ENCODE peak calls at places on chromosomes 5 and 9, in five cellular contexts. J is adrenal gland, L is SJCRH30, Y is A549, E is ascending aorta. C is an unnamed sample.

GRCh38 chr9:86413966-86414880 is 60.0 kb upstream of the TUT7 start:
- DNase-seq in J (no peak), L (no peak), Y (peak; percentile 43), E (no peak), C (peak; percentile 26)

GRCh38 chr9:114203410-114204140 is 48.2 kb downstream of the COL27A1 start:
- DNase-seq in J (no peak), L (no peak), Y (no peak), E (no peak), C (no peak)

GRCh38 chr5:177466861-177467260 is 6.6 kb downstream of the DBN1 start:
- DNase-seq in J (no peak), L (no peak), Y (no peak), E (no peak), C (no peak)

GRCh38 chr5:72363146-72363802 is 43.1 kb downstream of the PTCD2 start:
- DNase-seq in J (no peak), L (peak; percentile 44), Y (peak; percentile 63), E (no peak), C (peak; percentile 76)

GRCh38 chr5:106610041-106610440 is 1060.7 kb downstream of the EFNA5 start:
- DNase-seq in J (no peak), L (no peak), Y (no peak), E (no peak), C (no peak)

GRCh38 chr9:25557645-25558300 is 120.5 kb downstream of the TUSC1 start:
- DNase-seq in J (no peak), L (no peak), Y (no peak), E (no peak), C (no peak)

GRCh38 chr9:133826289-133827085 is 88.3 kb upstream of the SARDH start:
- DNase-seq in J (no peak), L (no peak), Y (no peak), E (no peak), C (peak; percentile 19)

GRCh38 chr5:113806823-113807222 is 293.3 kb downstream of the YTHDC2 start:
- DNase-seq in J (no peak), L (no peak), Y (no peak), E (no peak), C (peak; percentile 39)

GRCh38 chr5:55345327-55345726 is 37.5 kb downstream of the MTREX start:
- DNase-seq in J (no peak), L (no peak), Y (no peak), E (no peak), C (no peak)

GRCh38 chr5:142924135-142924883 is 154.1 kb downstream of the ARHGAP26 start:
- DNase-seq in J (no peak), L (no peak), Y (peak; percentile 60), E (no peak), C (peak; percentile 35)

GRCh38 chr9:114613087-114613486 is 2.0 kb downstream of the TMEM268 start:
- DNase-seq in J (no peak), L (no peak), Y (no peak), E (no peak), C (no peak)

GRCh38 chr5:172042183-172042582 is 35.7 kb upstream of the FBXW11 start:
- DNase-seq in J (no peak), L (no peak), Y (no peak), E (no peak), C (no peak)

GRCh38 chr5:148905541-148905940 is 79.1 kb downstream of the ADRB2 start:
- DNase-seq in J (no peak), L (no peak), Y (no peak), E (no peak), C (no peak)

GRCh38 chr5:6587171-6587570 is 45.7 kb downstream of the NSUN2 start:
- DNase-seq in J (no peak), L (no peak), Y (no peak), E (no peak), C (no peak)

GRCh38 chr5:94072116-94072515 is 330.7 kb upstream of the POU5F2 start:
- DNase-seq in J (no peak), L (no peak), Y (no peak), E (no peak), C (no peak)

GRCh38 chr9:136927343-136928261 is 16.9 kb downstream of the FBXW5 start:
- DNase-seq in J (no peak), L (no peak), Y (no peak), E (no peak), C (no peak)

GRCh38 chr5:172901012-172901780 is 58.0 kb upstream of the RPL26L1 start:
- DNase-seq in J (peak; percentile 84), L (peak; percentile 76), Y (peak; percentile 94), E (peak; percentile 86), C (peak; percentile 14)

GRCh38 chr5:129991780-129992179 is 87.5 kb downstream of the CHSY3 start:
- DNase-seq in J (no peak), L (no peak), Y (no peak), E (no peak), C (no peak)

GRCh38 chr5:58545912-58546311 is 37.0 kb upstream of the RAB3C start:
- DNase-seq in J (no peak), L (no peak), Y (peak; percentile 10), E (no peak), C (no peak)

GRCh38 chr5:1883925-1884637 is 1.4 kb upstream of the IRX4 start:
- DNase-seq in J (no peak), L (no peak), Y (no peak), E (no peak), C (no peak)

GRCh38 chr9:34592895-34593601 is 3.5 kb upstream of the CNTFR start:
- DNase-seq in J (peak; percentile 46), L (peak; percentile 44), Y (no peak), E (peak; percentile 24), C (no peak)

GRCh38 chr9:94108584-94108983 is 24.3 kb downstream of the PTPDC1 start:
- DNase-seq in J (no peak), L (no peak), Y (no peak), E (no peak), C (peak; percentile 78)

GRCh38 chr5:165560641-165561040 is 2055.2 kb downstream of the MAT2B start:
- DNase-seq in J (no peak), L (no peak), Y (no peak), E (no peak), C (no peak)

DNA sequence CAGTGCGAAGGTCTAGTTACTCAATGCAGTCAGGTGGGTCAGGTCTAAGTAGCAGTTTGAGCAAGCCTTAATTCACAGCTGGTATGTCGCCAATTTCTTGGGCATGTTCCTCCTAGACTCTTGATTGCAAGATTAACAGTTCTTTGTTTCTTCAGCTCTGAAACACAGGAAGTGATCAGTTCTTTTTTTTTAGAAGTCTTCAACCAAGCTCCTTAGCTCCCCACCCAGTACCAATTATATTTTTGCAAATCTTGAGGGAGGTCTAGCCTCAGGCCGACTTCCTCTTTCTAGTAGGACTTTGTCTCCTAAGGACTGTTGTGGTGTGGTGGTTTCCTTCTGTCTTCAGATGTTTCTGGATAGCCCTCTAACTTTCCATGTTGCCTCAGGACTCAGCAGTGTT is 2054.2 kb downstream of the MAT2B start:
- DNase-seq in J (no peak), L (no peak), Y (no peak), E (no peak), C (no peak)
- H3K9me3 ChIP-seq in J (no peaks in the 10 kb centered on the region), L (no peaks in the 10 kb centered on the region), Y (no peaks in the 10 kb centered on the region), E (no peaks in the 10 kb centered on the region), C (no peaks in the 10 kb centered on the region)

GRCh38 chr9:121556082-121556481 is 56.4 kb upstream of the GGTA1 start:
- DNase-seq in J (no peak), L (no peak), Y (no peak), E (no peak), C (no peak)
- H3K27ac ChIP-seq in J (peak overlapping the region; percentile 91), L (no peak overlapping the region), Y (no peak overlapping the region), E (peak overlapping the region; percentile 85), C (no peak overlapping the region)

GRCh38 chr9:96331236-96331947 is 29.4 kb upstream of the HSD17B3 start:
- DNase-seq in J (no peak), L (no peak), Y (no peak), E (no peak), C (no peak)
- H3K9me3 ChIP-seq in J (no peaks in the 10 kb centered on the region), L (no peaks in the 10 kb centered on the region), Y (no peaks in the 10 kb centered on the region), E (no peaks in the 10 kb centered on the region), C (no peaks in the 10 kb centered on the region)

DNA sequence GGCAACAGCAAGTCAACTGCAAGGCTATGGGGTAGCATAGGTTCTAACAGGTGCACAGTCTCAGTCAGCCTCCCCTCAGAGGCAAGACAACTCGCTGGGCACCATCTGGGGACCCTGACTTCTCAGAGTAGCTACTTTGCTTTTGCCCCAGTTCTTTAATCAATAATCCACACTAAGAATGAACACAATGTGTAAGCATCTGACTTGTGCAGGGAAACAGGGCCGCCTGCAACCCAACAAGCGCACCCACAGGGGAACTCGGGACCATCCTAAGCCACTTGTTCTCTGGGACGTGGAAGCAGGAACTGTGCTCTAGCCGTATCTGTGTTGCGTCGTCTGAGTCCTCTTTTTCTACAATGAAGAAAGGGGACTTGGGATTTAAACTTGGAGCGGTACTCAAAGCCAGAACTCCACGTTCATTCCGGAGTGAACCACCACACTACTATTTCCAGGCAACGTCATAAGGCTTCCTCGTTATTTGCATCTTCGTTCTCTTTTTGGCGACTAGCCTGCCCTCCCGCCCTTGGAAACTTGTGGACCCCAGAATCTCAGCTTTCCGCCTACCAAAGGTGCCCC is 1.8 kb downstream of the MOB3B start:
- DNase-seq in J (no peak), L (no peak), Y (no peak), E (no peak), C (no peak)
- H3K27ac ChIP-seq in J (peak overlapping the region; percentile 80), L (no peak overlapping the region), Y (no peak overlapping the region), E (peak overlapping the region; percentile 95), C (no peak overlapping the region)

GRCh38 chr5:141421489-141421855 is 621 bp downstream of the PCDHGA11 start:
- DNase-seq in J (no peak), L (no peak), Y (no peak), E (no peak), C (no peak)
- H3K9me3 ChIP-seq in J (peaks cover 86% of the 10 kb centered on the region), L (peaks cover 9% of the 10 kb centered on the region), Y (peaks cover 73% of the 10 kb centered on the region), E (peaks cover 97% of the 10 kb centered on the region), C (peaks cover 27% of the 10 kb centered on the region)

DNA sequence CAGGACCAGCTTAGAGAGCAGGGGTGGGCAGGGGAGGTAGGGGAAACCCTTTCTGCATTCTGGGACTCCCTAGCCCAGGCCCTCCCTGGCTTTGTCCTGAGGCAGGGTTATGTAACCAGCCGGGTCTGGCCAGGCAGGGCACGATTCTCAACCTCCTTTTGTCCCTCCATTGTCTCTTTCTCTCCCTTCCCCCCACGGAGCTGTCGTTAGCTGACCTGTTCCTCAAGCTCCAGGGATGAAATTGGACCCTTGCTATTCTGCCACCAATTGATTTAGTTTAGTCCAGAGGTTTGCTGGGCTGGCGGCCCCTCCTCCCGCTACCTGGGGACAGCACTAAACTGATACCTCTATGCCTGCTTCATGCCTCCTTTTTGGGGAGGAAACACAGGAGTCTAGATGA is 9.4 kb upstream of the NDST1 start:
- DNase-seq in J (no peak), L (no peak), Y (no peak), E (no peak), C (no peak)
- H3K27ac ChIP-seq in J (peak overlapping the region; percentile 84), L (no peak overlapping the region), Y (peak overlapping the region; percentile 88), E (peak overlapping the region; percentile 77), C (peak overlapping the region; percentile 83)